ENCODE peak calls at places on chromosome 15, in four cellular contexts. One of them, this sample, is unnamed.

GRCh38 chr15:60093273-60094067 is 89.4 kb downstream of the FOXB1 start:
- DNase-seq in AG09319: no peak
- DNase-seq in aorta: no peak
- DNase-seq in GM04504: no peak
- DNase-seq in this sample: no peak

GRCh38 chr15:85946986-85947385 is 132.7 kb upstream of the AGBL1 start:
- DNase-seq in AG09319: no peak
- DNase-seq in aorta: no peak
- DNase-seq in GM04504: no peak
- DNase-seq in this sample: no peak

GRCh38 chr15:73631915-73632669 is 1.1 kb downstream of the NPTN start:
- DNase-seq in AG09319: no peak
- DNase-seq in aorta: no peak
- DNase-seq in GM04504: no peak
- DNase-seq in this sample: no peak

GRCh38 chr15:84685304-84685703 is 27.3 kb upstream of the NMB start:
- DNase-seq in AG09319: peak
- DNase-seq in aorta: peak
- DNase-seq in GM04504: peak
- DNase-seq in this sample: no peak

GRCh38 chr15:28021281-28022039 is 77.7 kb downstream of the OCA2 start:
- DNase-seq in AG09319: no peak
- DNase-seq in aorta: peak
- DNase-seq in GM04504: peak
- DNase-seq in this sample: no peak

GRCh38 chr15:98658831-98659699 is 10.7 kb downstream of the IGF1R start:
- DNase-seq in AG09319: no peak
- DNase-seq in aorta: no peak
- DNase-seq in GM04504: no peak
- DNase-seq in this sample: no peak

GRCh38 chr15:78422571-78423340 is 15.3 kb upstream of the IREB2 start:
- DNase-seq in AG09319: no peak
- DNase-seq in aorta: peak
- DNase-seq in GM04504: no peak
- DNase-seq in this sample: peak

GRCh38 chr15:85858586-85859375 is 64.1 kb upstream of the KLHL25 start:
- DNase-seq in AG09319: no peak
- DNase-seq in aorta: peak
- DNase-seq in GM04504: no peak
- DNase-seq in this sample: peak

GRCh38 chr15:80967991-80968510 is 21.6 kb downstream of the MESD start:
- DNase-seq in AG09319: no peak
- DNase-seq in aorta: no peak
- DNase-seq in GM04504: no peak
- DNase-seq in this sample: no peak

GRCh38 chr15:52361975-52362494 is 66.4 kb upstream of the MYO5C start:
- DNase-seq in AG09319: no peak
- DNase-seq in aorta: no peak
- DNase-seq in GM04504: no peak
- DNase-seq in this sample: no peak

GRCh38 chr15:94125131-94125530 is 106.2 kb upstream of the MCTP2 start:
- DNase-seq in AG09319: peak
- DNase-seq in aorta: no peak
- DNase-seq in GM04504: peak
- DNase-seq in this sample: no peak

GRCh38 chr15:39028069-39028468 is 463.5 kb upstream of the RASGRP1 start:
- DNase-seq in AG09319: no peak
- DNase-seq in aorta: peak
- DNase-seq in GM04504: no peak
- DNase-seq in this sample: no peak

GRCh38 chr15:100129677-100130076 is 212.1 kb downstream of the ADAMTS17 start:
- DNase-seq in AG09319: no peak
- DNase-seq in aorta: no peak
- DNase-seq in GM04504: no peak
- DNase-seq in this sample: no peak

GRCh38 chr15:64856429-64857145 is 14.9 kb downstream of the PLEKHO2 start:
- DNase-seq in AG09319: peak
- DNase-seq in aorta: peak
- DNase-seq in GM04504: no peak
- DNase-seq in this sample: no peak

GRCh38 chr15:36912311-36912712 is 188.0 kb downstream of the MEIS2 start:
- DNase-seq in AG09319: no peak
- DNase-seq in aorta: no peak
- DNase-seq in GM04504: no peak
- DNase-seq in this sample: no peak

GRCh38 chr15:97929456-97930229 is 30.9 kb upstream of the ARRDC4 start:
- DNase-seq in AG09319: no peak
- DNase-seq in aorta: no peak
- DNase-seq in GM04504: no peak
- DNase-seq in this sample: no peak

GRCh38 chr15:82100116-82100795 is 54.4 kb upstream of the MEX3B start:
- DNase-seq in AG09319: peak
- DNase-seq in aorta: no peak
- DNase-seq in GM04504: no peak
- DNase-seq in this sample: no peak

GRCh38 chr15:76588811-76589747 is 252.5 kb downstream of the ISL2 start:
- DNase-seq in AG09319: no peak
- DNase-seq in aorta: no peak
- DNase-seq in GM04504: no peak
- DNase-seq in this sample: no peak

This sample was measured in spleen.